ENCODE peak calls at places on chromosomes 5 and 9, in seven cellular contexts. One of them, this sample, is unnamed. For H3K27me3, the result is how much of the 10 kb centered on the place peaks cover.

GRCh38 chr9:16184964-16185646 is 632.3 kb downstream of the CCDC171 start:
- DNase-seq in trophoblast cell: no peak
- DNase-seq in upper lobe of right lung: no peak
- DNase-seq in cardiac muscle cell: peak
- DNase-seq in hepatocyte: no peak
- DNase-seq in ovary: no peak
- DNase-seq in adrenal gland: no peak
- DNase-seq in this sample: no peak

GRCh38 chr9:129383415-129384088 is 205.5 kb upstream of the IER5L start:
- DNase-seq in trophoblast cell: peak
- DNase-seq in upper lobe of right lung: peak
- DNase-seq in cardiac muscle cell: peak
- DNase-seq in hepatocyte: peak
- DNase-seq in ovary: peak
- DNase-seq in adrenal gland: peak
- DNase-seq in this sample: peak

GRCh38 chr5:172919525-172920446 is 39.4 kb upstream of the RPL26L1 start:
- DNase-seq in trophoblast cell: no peak
- DNase-seq in upper lobe of right lung: no peak
- DNase-seq in cardiac muscle cell: peak
- DNase-seq in hepatocyte: no peak
- DNase-seq in ovary: no peak
- DNase-seq in adrenal gland: peak
- DNase-seq in this sample: no peak

GRCh38 chr9:35027361-35027760 is 37.8 kb downstream of the DNAJB5 start:
- DNase-seq in trophoblast cell: no peak
- DNase-seq in upper lobe of right lung: no peak
- DNase-seq in cardiac muscle cell: no peak
- DNase-seq in hepatocyte: no peak
- DNase-seq in ovary: no peak
- DNase-seq in adrenal gland: no peak
- DNase-seq in this sample: no peak

GRCh38 chr5:17190799-17191391 is 26.5 kb upstream of the BASP1 start:
- DNase-seq in trophoblast cell: peak
- DNase-seq in upper lobe of right lung: no peak
- DNase-seq in cardiac muscle cell: no peak
- DNase-seq in hepatocyte: peak
- DNase-seq in ovary: no peak
- DNase-seq in adrenal gland: no peak
- DNase-seq in this sample: no peak

GRCh38 chr9:6922680-6923079 is 164.9 kb downstream of the KDM4C start:
- DNase-seq in trophoblast cell: peak
- DNase-seq in upper lobe of right lung: no peak
- DNase-seq in cardiac muscle cell: no peak
- DNase-seq in hepatocyte: no peak
- DNase-seq in ovary: no peak
- DNase-seq in adrenal gland: no peak
- DNase-seq in this sample: no peak

GRCh38 chr9:113307401-113307975 is 4.3 kb upstream of the RNF183 start:
- DNase-seq in trophoblast cell: peak
- DNase-seq in upper lobe of right lung: no peak
- DNase-seq in cardiac muscle cell: no peak
- DNase-seq in hepatocyte: no peak
- DNase-seq in ovary: no peak
- DNase-seq in adrenal gland: no peak
- DNase-seq in this sample: no peak

GRCh38 chr9:21443849-21444625 is 3.8 kb downstream of the IFNA1 start:
- DNase-seq in trophoblast cell: no peak
- DNase-seq in upper lobe of right lung: no peak
- DNase-seq in cardiac muscle cell: no peak
- DNase-seq in hepatocyte: no peak
- DNase-seq in ovary: no peak
- DNase-seq in adrenal gland: no peak
- DNase-seq in this sample: peak

GRCh38 chr9:137057545-137057944 is 3.7 kb upstream of the ENTPD2 start:
- DNase-seq in trophoblast cell: no peak
- DNase-seq in upper lobe of right lung: no peak
- DNase-seq in cardiac muscle cell: no peak
- DNase-seq in hepatocyte: no peak
- DNase-seq in ovary: no peak
- DNase-seq in adrenal gland: no peak
- DNase-seq in this sample: no peak

GRCh38 chr9:112764837-112765236 is 14.3 kb downstream of the SNX30 start:
- DNase-seq in trophoblast cell: peak
- DNase-seq in upper lobe of right lung: no peak
- DNase-seq in cardiac muscle cell: no peak
- DNase-seq in hepatocyte: peak
- DNase-seq in ovary: no peak
- DNase-seq in adrenal gland: no peak
- DNase-seq in this sample: no peak

GRCh38 chr5:135977375-135977928 is 22.7 kb upstream of the LECT2 start:
- DNase-seq in trophoblast cell: peak
- DNase-seq in upper lobe of right lung: peak
- DNase-seq in cardiac muscle cell: peak
- DNase-seq in hepatocyte: peak
- DNase-seq in ovary: no peak
- DNase-seq in adrenal gland: peak
- DNase-seq in this sample: no peak

GRCh38 chr5:79845448-79846197 is 145.4 kb downstream of the MTX3 start:
- DNase-seq in trophoblast cell: no peak
- DNase-seq in upper lobe of right lung: no peak
- DNase-seq in cardiac muscle cell: peak
- DNase-seq in hepatocyte: no peak
- DNase-seq in ovary: no peak
- DNase-seq in adrenal gland: no peak
- DNase-seq in this sample: no peak

GRCh38 chr9:35842795-35843194 is 13.8 kb downstream of the TMEM8B start:
- DNase-seq in trophoblast cell: no peak
- DNase-seq in upper lobe of right lung: no peak
- DNase-seq in cardiac muscle cell: no peak
- DNase-seq in hepatocyte: no peak
- DNase-seq in ovary: no peak
- DNase-seq in adrenal gland: no peak
- DNase-seq in this sample: no peak

GRCh38 chr5:159133041-159133741 is 33.5 kb upstream of the EBF1 start:
- DNase-seq in trophoblast cell: peak
- DNase-seq in upper lobe of right lung: no peak
- DNase-seq in cardiac muscle cell: peak
- DNase-seq in hepatocyte: peak
- DNase-seq in ovary: peak
- DNase-seq in adrenal gland: peak
- DNase-seq in this sample: no peak

GRCh38 chr9:136754059-136754572 is 3.9 kb downstream of the LCN8 start:
- DNase-seq in trophoblast cell: no peak
- DNase-seq in upper lobe of right lung: no peak
- DNase-seq in cardiac muscle cell: no peak
- DNase-seq in hepatocyte: no peak
- DNase-seq in ovary: no peak
- DNase-seq in adrenal gland: no peak
- DNase-seq in this sample: no peak

GRCh38 chr9:111052831-111053230 is 14.6 kb upstream of the LPAR1 start:
- DNase-seq in trophoblast cell: peak
- DNase-seq in upper lobe of right lung: no peak
- DNase-seq in cardiac muscle cell: no peak
- DNase-seq in hepatocyte: no peak
- DNase-seq in ovary: no peak
- DNase-seq in adrenal gland: no peak
- DNase-seq in this sample: no peak

GRCh38 chr5:131384616-131385214 is 120.9 kb downstream of the CDC42SE2 start:
- DNase-seq in trophoblast cell: no peak
- DNase-seq in upper lobe of right lung: no peak
- DNase-seq in cardiac muscle cell: no peak
- DNase-seq in hepatocyte: no peak
- DNase-seq in ovary: no peak
- DNase-seq in adrenal gland: no peak
- DNase-seq in this sample: no peak

GRCh38 chr5:7813007-7813406 is 37.9 kb downstream of the CFAP90 start:
- DNase-seq in trophoblast cell: peak
- DNase-seq in upper lobe of right lung: no peak
- DNase-seq in cardiac muscle cell: no peak
- DNase-seq in hepatocyte: no peak
- DNase-seq in ovary: no peak
- DNase-seq in adrenal gland: no peak
- DNase-seq in this sample: no peak

GRCh38 chr5:171992813-171993212 is 13.6 kb downstream of the FBXW11 start:
- DNase-seq in trophoblast cell: no peak
- DNase-seq in upper lobe of right lung: no peak
- DNase-seq in cardiac muscle cell: no peak
- DNase-seq in hepatocyte: no peak
- DNase-seq in ovary: no peak
- DNase-seq in adrenal gland: no peak
- DNase-seq in this sample: no peak

GRCh38 chr5:50889790-50890189 is 223.4 kb downstream of the PARP8 start:
- DNase-seq in trophoblast cell: no peak
- DNase-seq in upper lobe of right lung: no peak
- DNase-seq in cardiac muscle cell: no peak
- DNase-seq in hepatocyte: no peak
- DNase-seq in ovary: no peak
- DNase-seq in adrenal gland: no peak
- DNase-seq in this sample: no peak

GRCh38 chr9:134435527-134436355 is 109.5 kb downstream of the RXRA start:
- DNase-seq in trophoblast cell: no peak
- DNase-seq in upper lobe of right lung: no peak
- DNase-seq in cardiac muscle cell: peak
- DNase-seq in hepatocyte: no peak
- DNase-seq in ovary: no peak
- DNase-seq in adrenal gland: no peak
- DNase-seq in this sample: no peak

GRCh38 chr5:127705120-127705892 is 2.1 kb downstream of the CCDC192 start:
- DNase-seq in trophoblast cell: peak
- DNase-seq in upper lobe of right lung: no peak
- DNase-seq in cardiac muscle cell: peak
- DNase-seq in hepatocyte: peak
- DNase-seq in ovary: no peak
- DNase-seq in adrenal gland: peak
- DNase-seq in this sample: peak

GRCh38 chr9:111994831-111995458 is 98.3 kb downstream of the UGCG start:
- DNase-seq in trophoblast cell: peak
- DNase-seq in upper lobe of right lung: no peak
- DNase-seq in cardiac muscle cell: no peak
- DNase-seq in hepatocyte: peak
- DNase-seq in ovary: no peak
- DNase-seq in adrenal gland: no peak
- DNase-seq in this sample: no peak

GRCh38 chr9:14119694-14120514 is 194.0 kb downstream of the NFIB start:
- DNase-seq in trophoblast cell: no peak
- DNase-seq in upper lobe of right lung: no peak
- DNase-seq in cardiac muscle cell: peak
- DNase-seq in hepatocyte: no peak
- DNase-seq in ovary: no peak
- DNase-seq in adrenal gland: no peak
- DNase-seq in this sample: no peak

GRCh38 chr9:88998506-88998905 is 7.2 kb downstream of the S1PR3 start:
- DNase-seq in trophoblast cell: no peak
- DNase-seq in upper lobe of right lung: no peak
- DNase-seq in cardiac muscle cell: no peak
- DNase-seq in hepatocyte: no peak
- DNase-seq in ovary: no peak
- DNase-seq in adrenal gland: no peak
- DNase-seq in this sample: no peak

DNA sequence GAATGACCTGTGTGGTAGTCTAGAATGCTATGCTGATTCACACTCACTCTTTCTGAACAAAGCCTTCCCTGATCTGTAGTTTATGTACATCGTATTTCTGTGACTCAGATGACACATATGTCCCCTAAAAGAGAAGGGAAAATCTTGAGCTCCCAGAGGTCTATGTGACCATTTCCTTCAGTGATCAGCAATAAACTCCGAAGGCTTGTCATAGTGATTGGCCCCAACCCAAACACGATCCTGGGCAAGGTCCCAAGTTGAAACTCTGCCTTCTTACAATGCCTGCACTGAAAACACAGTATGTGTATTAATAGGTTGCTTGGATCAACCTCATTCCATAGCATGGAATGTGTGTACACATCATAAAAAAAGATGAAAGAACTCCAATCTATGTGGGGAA is 685.8 kb downstream of the MAT2B start:
- DNase-seq in trophoblast cell: no peak
- DNase-seq in upper lobe of right lung: no peak
- DNase-seq in cardiac muscle cell: peak
- DNase-seq in hepatocyte: peak
- DNase-seq in ovary: no peak
- DNase-seq in adrenal gland: no peak
- DNase-seq in this sample: no peak
- H3K27ac ChIP-seq in trophoblast cell: no peak
- H3K27ac ChIP-seq in upper lobe of right lung: no peak
- H3K27ac ChIP-seq in cardiac muscle cell: no peak
- H3K27ac ChIP-seq in hepatocyte: peak
- H3K27ac ChIP-seq in ovary: no peak
- H3K27ac ChIP-seq in adrenal gland: no peak
- H3K27ac ChIP-seq in this sample: no peak

DNA sequence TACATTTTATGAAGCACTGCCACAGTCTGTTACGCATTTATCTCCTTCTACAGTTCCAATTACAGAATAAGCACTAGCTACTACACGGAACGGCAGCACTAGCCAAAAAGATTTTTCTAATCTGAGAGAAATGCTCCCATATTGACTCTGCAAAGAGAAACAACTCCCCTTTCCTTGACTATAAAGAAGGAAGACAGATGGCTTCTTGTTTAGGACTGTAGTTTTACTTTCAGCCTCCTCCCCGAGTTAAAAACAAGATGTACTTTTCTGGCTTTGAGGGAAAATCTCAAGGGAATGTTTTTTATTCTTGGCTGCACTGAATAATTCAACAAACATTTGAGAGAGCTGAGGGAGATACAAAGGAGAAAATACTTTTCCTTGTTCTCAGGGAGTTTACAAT is 1.9 kb upstream of the SLC44A1 start:
- DNase-seq in trophoblast cell: no peak
- DNase-seq in upper lobe of right lung: no peak
- DNase-seq in cardiac muscle cell: peak
- DNase-seq in hepatocyte: peak
- DNase-seq in ovary: no peak
- DNase-seq in adrenal gland: no peak
- DNase-seq in this sample: no peak
- H3K4me3 ChIP-seq in trophoblast cell: no peak
- H3K4me3 ChIP-seq in upper lobe of right lung: no peak
- H3K4me3 ChIP-seq in cardiac muscle cell: no peak
- H3K4me3 ChIP-seq in hepatocyte: no peak
- H3K4me3 ChIP-seq in ovary: peak
- H3K4me3 ChIP-seq in adrenal gland: no peak
- H3K4me3 ChIP-seq in this sample: no peak

GRCh38 chr5:170246471-170246870 is 13.7 kb downstream of the C5orf58 start:
- DNase-seq in trophoblast cell: no peak
- DNase-seq in upper lobe of right lung: no peak
- DNase-seq in cardiac muscle cell: no peak
- DNase-seq in hepatocyte: no peak
- DNase-seq in ovary: no peak
- DNase-seq in adrenal gland: no peak
- DNase-seq in this sample: no peak
- H3K27me3 ChIP-seq in trophoblast cell: under half
- H3K27me3 ChIP-seq in upper lobe of right lung: under half
- H3K27me3 ChIP-seq in cardiac muscle cell: under half
- H3K27me3 ChIP-seq in hepatocyte: under half
- H3K27me3 ChIP-seq in ovary: under half
- H3K27me3 ChIP-seq in adrenal gland: under half
- H3K27me3 ChIP-seq in this sample: under half

DNA sequence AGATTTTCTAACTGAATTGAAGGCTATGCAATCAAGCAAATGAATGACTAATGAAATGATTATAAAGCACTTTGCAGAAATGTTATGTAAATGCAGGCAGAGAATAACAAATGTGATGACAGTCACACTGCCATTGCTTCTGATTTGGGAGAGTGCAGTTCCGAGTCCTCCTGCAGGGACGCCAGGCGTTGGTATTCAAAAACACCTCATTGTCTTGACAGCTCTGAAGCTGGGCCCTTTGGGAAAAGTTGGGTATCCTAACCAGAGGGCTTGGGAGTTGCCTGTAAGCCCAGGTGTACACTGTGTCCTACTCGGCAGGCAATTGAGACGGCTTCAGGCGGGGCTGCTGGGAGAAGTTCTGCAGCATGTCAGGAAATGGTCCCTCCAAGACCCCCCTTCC is 57.8 kb downstream of the C5orf15 start:
- DNase-seq in trophoblast cell: no peak
- DNase-seq in upper lobe of right lung: no peak
- DNase-seq in cardiac muscle cell: no peak
- DNase-seq in hepatocyte: no peak
- DNase-seq in ovary: no peak
- DNase-seq in adrenal gland: no peak
- DNase-seq in this sample: no peak
- H3K27ac ChIP-seq in trophoblast cell: no peak
- H3K27ac ChIP-seq in upper lobe of right lung: no peak
- H3K27ac ChIP-seq in cardiac muscle cell: peak
- H3K27ac ChIP-seq in hepatocyte: no peak
- H3K27ac ChIP-seq in ovary: no peak
- H3K27ac ChIP-seq in adrenal gland: no peak
- H3K27ac ChIP-seq in this sample: no peak

This sample was measured in CD4-positive, CD25-positive, alpha-beta regulatory T cell.